ENCODE peak calls at places on chromosome 17, in nine cellular contexts. N, Y, A, O, E, L, H, C and G are unnamed samples.

GRCh38 chr17:76707985-76708807 is 2.6 kb downstream of the MXRA7 start:
- DNase-seq in A (no peak), Y (peak), C (no peak), E (no peak), L (no peak), N (no peak), H (no peak), O (no peak), G (no peak)

GRCh38 chr17:69810326-69811035 is 264.5 kb upstream of the KCNJ16 start:
- DNase-seq in C (no peak), N (no peak), L (no peak), H (no peak), O (no peak), Y (no peak), E (no peak), A (no peak), G (no peak)

GRCh38 chr17:6924121-6924676 is 71.7 kb upstream of the ALOX12 start:
- DNase-seq in O (no peak), Y (no peak), E (no peak), L (no peak), H (no peak), N (no peak), A (no peak), C (no peak), G (no peak)

GRCh38 chr17:73532441-73532901 is 111.8 kb downstream of the SDK2 start:
- DNase-seq in H (no peak), O (no peak), Y (no peak), A (no peak), C (peak), E (no peak), N (no peak), L (no peak), G (no peak)

GRCh38 chr17:29565643-29566472 is 979 bp downstream of the ABHD15 start:
- DNase-seq in Y (no peak), L (no peak), H (no peak), E (peak), N (peak), O (no peak), C (peak), A (peak), G (no peak)

GRCh38 chr17:55704412-55704811 is 18.3 kb downstream of the TMEM100 start:
- DNase-seq in A (no peak), L (no peak), E (no peak), C (no peak), Y (no peak), H (no peak), O (no peak), N (no peak), G (no peak)

GRCh38 chr17:65975878-65976277 is 216.1 kb downstream of the CEP112 start:
- DNase-seq in L (no peak), N (no peak), Y (no peak), A (no peak), O (no peak), E (no peak), H (no peak), C (no peak), G (no peak)

GRCh38 chr17:82884923-82885322 is 45.1 kb upstream of the ZNF750 start:
- DNase-seq in C (no peak), N (no peak), E (no peak), A (peak), L (no peak), Y (no peak), H (no peak), O (no peak), G (no peak)

GRCh38 chr17:14579716-14580115 is 278.8 kb downstream of the HS3ST3B1 start:
- DNase-seq in L (no peak), Y (no peak), C (no peak), E (no peak), H (no peak), A (no peak), O (no peak), N (no peak), G (no peak)

GRCh38 chr17:57662644-57663308 is 82.3 kb downstream of the CCDC182 start:
- DNase-seq in C (peak), Y (peak), H (peak), E (peak), L (peak), N (peak), A (peak), O (peak), G (peak)

GRCh38 chr17:692116-692515 is 22.5 kb downstream of the VPS53 start:
- DNase-seq in O (no peak), A (no peak), E (no peak), L (no peak), N (no peak), H (no peak), Y (peak), C (no peak), G (peak)

GRCh38 chr17:61397086-61397842 is 2.4 kb upstream of the TBX2 start:
- DNase-seq in O (no peak), E (no peak), L (no peak), N (peak), A (no peak), H (no peak), Y (no peak), C (no peak), G (no peak)

GRCh38 chr17:10149573-10150399 is 48.6 kb downstream of the GAS7 start:
- DNase-seq in C (no peak), A (no peak), N (no peak), Y (peak), L (no peak), E (no peak), H (no peak), O (no peak), G (peak)

GRCh38 chr17:69015631-69016030 is 45.1 kb downstream of the ABCA9 start:
- DNase-seq in E (no peak), C (no peak), L (no peak), O (no peak), A (no peak), Y (no peak), N (no peak), H (no peak), G (no peak)

GRCh38 chr17:80833952-80834895 is 157.4 kb upstream of the CHMP6 start:
- DNase-seq in N (no peak), C (no peak), L (no peak), Y (peak), H (peak), E (no peak), A (no peak), O (no peak), G (no peak)

GRCh38 chr17:77287432-77288068 is 146.8 kb downstream of the SEC14L1 start:
- DNase-seq in A (no peak), H (no peak), E (no peak), C (peak), O (no peak), L (no peak), Y (peak), N (peak), G (peak)

GRCh38 chr17:61997649-61998048 is 67.4 kb downstream of the MED13 start:
- DNase-seq in N (no peak), Y (peak), O (no peak), C (peak), E (no peak), L (no peak), H (no peak), A (no peak), G (no peak)

GRCh38 chr17:45382982-45383381 is 49.7 kb downstream of the ARHGAP27 start:
- DNase-seq in E (no peak), O (no peak), L (no peak), N (no peak), Y (no peak), C (no peak), H (no peak), A (no peak), G (no peak)

GRCh38 chr17:80761421-80761871 is 216.8 kb downstream of the RPTOR start:
- DNase-seq in H (peak), L (peak), A (peak), N (peak), Y (peak), E (peak), C (no peak), O (peak), G (peak)

GRCh38 chr17:69725125-69725524 is 310.6 kb downstream of the MAP2K6 start:
- DNase-seq in Y (no peak), E (no peak), H (no peak), A (no peak), C (no peak), N (no peak), O (no peak), L (no peak), G (no peak)

GRCh38 chr17:75693500-75694481 is 26.7 kb downstream of the SAP30BP start:
- DNase-seq in C (peak), L (no peak), O (peak), A (no peak), Y (peak), E (no peak), H (peak), N (peak), G (peak)

GRCh38 chr17:2027528-2028233 is 2.3 kb upstream of the DPH1 start:
- DNase-seq in H (no peak), N (no peak), A (no peak), O (no peak), E (no peak), Y (no peak), L (no peak), C (no peak), G (no peak)

GRCh38 chr17:71762526-71762925 is 358.3 kb upstream of the SOX9 start:
- DNase-seq in N (peak), L (no peak), Y (no peak), O (no peak), E (no peak), C (no peak), H (no peak), A (no peak), G (no peak)

GRCh38 chr17:77556408-77557068 is 402.0 kb upstream of the TNRC6C start:
- DNase-seq in O (no peak), A (no peak), L (no peak), H (no peak), N (no peak), E (no peak), Y (no peak), C (no peak), G (no peak)